ENCODE peak calls at places on chromosomes 6 and 20, in six cellular contexts. G is pancreas; H is fibroblast of the aortic adventitia; J is activated T-helper 9 cell treated with anti-CD3 and anti-CD28 coated beads, Interleukin-2, amount 50 U/mL, for 16 hours; V is stimulated activated CD4-positive, alpha-beta T cell treated with anti-CD3 and anti-CD28 coated beads, Interleukin-2, amount 100 ng/mL, for 48 hours; Q is PC-9. N is an unnamed sample.

GRCh38 chr6:144362042-144363018 is 77.2 kb downstream of the UTRN start:
- DNase-seq in Q (peak; percentile 79), G (no peak), H (peak; percentile 60), V (no peak), J (no peak), N (no peak)

GRCh38 chr20:36360429-36360828 is 54.3 kb downstream of the DLGAP4 start:
- DNase-seq in G (no peak), H (no peak), J (no peak), V (no peak), Q (no peak), N (no peak)

GRCh38 chr6:161817881-161818280 is 544.0 kb upstream of the AGPAT4 start:
- DNase-seq in G (no peak), V (no peak), Q (no peak), H (no peak), J (no peak), N (no peak)

GRCh38 chr6:33091957-33092356 is 16.2 kb downstream of the HLA-DPB1 start:
- DNase-seq in J (peak; percentile 33), Q (peak; percentile 12), V (peak; percentile 58), G (peak; percentile 24), H (no peak), N (peak; percentile 83)

GRCh38 chr6:34132486-34133185 is 13.3 kb downstream of the GRM4 start:
- DNase-seq in V (no peak), Q (peak; percentile 35), G (peak; percentile 19), J (no peak), H (peak; percentile 23), N (no peak)

GRCh38 chr6:112409311-112409710 is 62.2 kb downstream of the RFPL4B start:
- DNase-seq in G (no peak), V (no peak), H (no peak), Q (no peak), J (no peak), N (no peak)

GRCh38 chr6:19035454-19035853 is 648.3 kb downstream of the RNF144B start:
- DNase-seq in J (no peak), G (no peak), Q (no peak), V (no peak), H (no peak), N (no peak)

GRCh38 chr6:43207286-43207685 is 22.0 kb downstream of the DNPH1 start:
- DNase-seq in V (no peak), G (no peak), J (no peak), H (no peak), Q (no peak), N (no peak)

GRCh38 chr6:28296520-28297060 is 15.2 kb downstream of the PGBD1 start:
- DNase-seq in J (no peak), G (no peak), V (no peak), H (no peak), Q (no peak), N (no peak)

GRCh38 chr6:12343122-12343439 is 52.9 kb downstream of the EDN1 start:
- DNase-seq in G (no peak), V (no peak), H (no peak), Q (no peak), J (no peak), N (no peak)

GRCh38 chr6:25431642-25432307 is 152.6 kb downstream of the CARMIL1 start:
- DNase-seq in G (no peak), Q (no peak), J (no peak), V (no peak), H (no peak), N (no peak)

GRCh38 chr20:37880726-37881591 is 22.0 kb upstream of the VSTM2L start:
- DNase-seq in H (no peak), G (peak; percentile 37), V (no peak), Q (no peak), J (no peak), N (no peak)

GRCh38 chr6:14882394-14883073 is 363.3 kb upstream of the JARID2 start:
- DNase-seq in J (no peak), Q (peak; percentile 40), H (peak; percentile 36), V (no peak), G (no peak), N (no peak)

GRCh38 chr20:53403029-53403428 is 190.6 kb downstream of the ZNF217 start:
- DNase-seq in J (no peak), V (no peak), Q (no peak), G (no peak), H (no peak), N (no peak)

GRCh38 chr6:111482236-111482958 is 621 bp downstream of the REV3L start:
- DNase-seq in V (no peak), H (peak; percentile 43), J (peak; percentile 38), Q (peak; percentile 44), G (peak; percentile 59), N (peak; percentile 83)

GRCh38 chr6:11018225-11018624 is 25.9 kb downstream of the ELOVL2 start:
- DNase-seq in G (no peak), V (no peak), J (no peak), H (no peak), Q (no peak), N (no peak)

GRCh38 chr20:47784599-47785320 is 521 bp downstream of the SULF2 start:
- DNase-seq in J (no peak), H (peak; percentile 45), G (peak; percentile 15), Q (peak; percentile 37), V (no peak), N (no peak)

GRCh38 chr6:115602471-115602870 is 458.2 kb downstream of the FRK start:
- DNase-seq in G (no peak), V (no peak), Q (no peak), J (no peak), H (no peak), N (no peak)

N was measured in upper lobe of right lung.